ENCODE peak calls at places on chromosomes 3 and 15, in four cellular contexts. One of them, this sample, is unnamed.

GRCh38 chr3:52004158-52004787 is 8.6 kb upstream of the RPL29 start:
- DNase-seq in activated gamma-delta T cell treated with Interleukin-2 at 50 U/mL for 16 hours: no peak
- DNase-seq in activated T-cell treated with anti-CD3 and anti-CD28 coated beads, Interleukin-2, amount 50 U/mL, for 48 hours: no peak
- DNase-seq in NCI-H1105 treated with DMSO at 0.1 percent for 48 hours: no peak
- DNase-seq in this sample: no peak

GRCh38 chr15:50184863-50185504 is 3.0 kb downstream of the SLC27A2 start:
- DNase-seq in activated gamma-delta T cell treated with Interleukin-2 at 50 U/mL for 16 hours: no peak
- DNase-seq in activated T-cell treated with anti-CD3 and anti-CD28 coated beads, Interleukin-2, amount 50 U/mL, for 48 hours: no peak
- DNase-seq in NCI-H1105 treated with DMSO at 0.1 percent for 48 hours: no peak
- DNase-seq in this sample: no peak

GRCh38 chr3:56874269-56874668 is 72.5 kb upstream of the ARHGEF3 start:
- DNase-seq in activated gamma-delta T cell treated with Interleukin-2 at 50 U/mL for 16 hours: no peak
- DNase-seq in activated T-cell treated with anti-CD3 and anti-CD28 coated beads, Interleukin-2, amount 50 U/mL, for 48 hours: no peak
- DNase-seq in NCI-H1105 treated with DMSO at 0.1 percent for 48 hours: no peak
- DNase-seq in this sample: no peak

GRCh38 chr3:195270350-195271115 is 426 bp downstream of the XXYLT1 start:
- DNase-seq in activated gamma-delta T cell treated with Interleukin-2 at 50 U/mL for 16 hours: no peak
- DNase-seq in activated T-cell treated with anti-CD3 and anti-CD28 coated beads, Interleukin-2, amount 50 U/mL, for 48 hours: peak
- DNase-seq in NCI-H1105 treated with DMSO at 0.1 percent for 48 hours: peak
- DNase-seq in this sample: no peak

GRCh38 chr3:125594581-125595011 is 701 bp downstream of the OSBPL11 start:
- DNase-seq in activated gamma-delta T cell treated with Interleukin-2 at 50 U/mL for 16 hours: no peak
- DNase-seq in activated T-cell treated with anti-CD3 and anti-CD28 coated beads, Interleukin-2, amount 50 U/mL, for 48 hours: no peak
- DNase-seq in NCI-H1105 treated with DMSO at 0.1 percent for 48 hours: peak
- DNase-seq in this sample: no peak

GRCh38 chr3:37135561-37135960 is 38.8 kb downstream of the LRRFIP2 start:
- DNase-seq in activated gamma-delta T cell treated with Interleukin-2 at 50 U/mL for 16 hours: no peak
- DNase-seq in activated T-cell treated with anti-CD3 and anti-CD28 coated beads, Interleukin-2, amount 50 U/mL, for 48 hours: no peak
- DNase-seq in NCI-H1105 treated with DMSO at 0.1 percent for 48 hours: no peak
- DNase-seq in this sample: no peak

GRCh38 chr15:54032066-54032465 is 53.8 kb downstream of the UNC13C start:
- DNase-seq in activated gamma-delta T cell treated with Interleukin-2 at 50 U/mL for 16 hours: no peak
- DNase-seq in activated T-cell treated with anti-CD3 and anti-CD28 coated beads, Interleukin-2, amount 50 U/mL, for 48 hours: no peak
- DNase-seq in NCI-H1105 treated with DMSO at 0.1 percent for 48 hours: no peak
- DNase-seq in this sample: no peak

GRCh38 chr3:162034368-162034767 is 537.8 kb downstream of the OTOL1 start:
- DNase-seq in activated gamma-delta T cell treated with Interleukin-2 at 50 U/mL for 16 hours: no peak
- DNase-seq in activated T-cell treated with anti-CD3 and anti-CD28 coated beads, Interleukin-2, amount 50 U/mL, for 48 hours: no peak
- DNase-seq in NCI-H1105 treated with DMSO at 0.1 percent for 48 hours: no peak
- DNase-seq in this sample: no peak

GRCh38 chr15:47184003-47184404 is 533.3 kb upstream of the SEMA6D start:
- DNase-seq in activated gamma-delta T cell treated with Interleukin-2 at 50 U/mL for 16 hours: no peak
- DNase-seq in activated T-cell treated with anti-CD3 and anti-CD28 coated beads, Interleukin-2, amount 50 U/mL, for 48 hours: no peak
- DNase-seq in NCI-H1105 treated with DMSO at 0.1 percent for 48 hours: peak
- DNase-seq in this sample: no peak

GRCh38 chr3:15064299-15064834 is 748 bp downstream of the MRPS25 start:
- DNase-seq in activated gamma-delta T cell treated with Interleukin-2 at 50 U/mL for 16 hours: no peak
- DNase-seq in activated T-cell treated with anti-CD3 and anti-CD28 coated beads, Interleukin-2, amount 50 U/mL, for 48 hours: peak
- DNase-seq in NCI-H1105 treated with DMSO at 0.1 percent for 48 hours: no peak
- DNase-seq in this sample: no peak

GRCh38 chr15:29656636-29657475 is 165.4 kb downstream of the TJP1 start:
- DNase-seq in activated gamma-delta T cell treated with Interleukin-2 at 50 U/mL for 16 hours: no peak
- DNase-seq in activated T-cell treated with anti-CD3 and anti-CD28 coated beads, Interleukin-2, amount 50 U/mL, for 48 hours: no peak
- DNase-seq in NCI-H1105 treated with DMSO at 0.1 percent for 48 hours: no peak
- DNase-seq in this sample: no peak

GRCh38 chr3:178623666-178624255 is 87.5 kb downstream of the KCNMB2 start:
- DNase-seq in activated gamma-delta T cell treated with Interleukin-2 at 50 U/mL for 16 hours: no peak
- DNase-seq in activated T-cell treated with anti-CD3 and anti-CD28 coated beads, Interleukin-2, amount 50 U/mL, for 48 hours: no peak
- DNase-seq in NCI-H1105 treated with DMSO at 0.1 percent for 48 hours: no peak
- DNase-seq in this sample: no peak

GRCh38 chr3:15217011-15217671 is 11.1 kb downstream of the CAPN7 start:
- DNase-seq in activated gamma-delta T cell treated with Interleukin-2 at 50 U/mL for 16 hours: no peak
- DNase-seq in activated T-cell treated with anti-CD3 and anti-CD28 coated beads, Interleukin-2, amount 50 U/mL, for 48 hours: no peak
- DNase-seq in NCI-H1105 treated with DMSO at 0.1 percent for 48 hours: no peak
- DNase-seq in this sample: no peak

GRCh38 chr3:45092132-45093031 is 53.8 kb downstream of the CDCP1 start:
- DNase-seq in activated gamma-delta T cell treated with Interleukin-2 at 50 U/mL for 16 hours: no peak
- DNase-seq in activated T-cell treated with anti-CD3 and anti-CD28 coated beads, Interleukin-2, amount 50 U/mL, for 48 hours: no peak
- DNase-seq in NCI-H1105 treated with DMSO at 0.1 percent for 48 hours: no peak
- DNase-seq in this sample: no peak

GRCh38 chr3:102037791-102038190 is 188.5 kb downstream of the NFKBIZ start:
- DNase-seq in activated gamma-delta T cell treated with Interleukin-2 at 50 U/mL for 16 hours: no peak
- DNase-seq in activated T-cell treated with anti-CD3 and anti-CD28 coated beads, Interleukin-2, amount 50 U/mL, for 48 hours: no peak
- DNase-seq in NCI-H1105 treated with DMSO at 0.1 percent for 48 hours: no peak
- DNase-seq in this sample: no peak

GRCh38 chr3:14831916-14832430 is 13.2 kb downstream of the FGD5 start:
- DNase-seq in activated gamma-delta T cell treated with Interleukin-2 at 50 U/mL for 16 hours: no peak
- DNase-seq in activated T-cell treated with anti-CD3 and anti-CD28 coated beads, Interleukin-2, amount 50 U/mL, for 48 hours: no peak
- DNase-seq in NCI-H1105 treated with DMSO at 0.1 percent for 48 hours: no peak
- DNase-seq in this sample: no peak

GRCh38 chr15:89383635-89384604 is 49.3 kb upstream of the POLG start:
- DNase-seq in activated gamma-delta T cell treated with Interleukin-2 at 50 U/mL for 16 hours: no peak
- DNase-seq in activated T-cell treated with anti-CD3 and anti-CD28 coated beads, Interleukin-2, amount 50 U/mL, for 48 hours: no peak
- DNase-seq in NCI-H1105 treated with DMSO at 0.1 percent for 48 hours: peak
- DNase-seq in this sample: no peak

GRCh38 chr3:16836505-16837237 is 48.1 kb upstream of the PLCL2 start:
- DNase-seq in activated gamma-delta T cell treated with Interleukin-2 at 50 U/mL for 16 hours: no peak
- DNase-seq in activated T-cell treated with anti-CD3 and anti-CD28 coated beads, Interleukin-2, amount 50 U/mL, for 48 hours: no peak
- DNase-seq in NCI-H1105 treated with DMSO at 0.1 percent for 48 hours: no peak
- DNase-seq in this sample: no peak

GRCh38 chr3:73072634-73073033 is 11.2 kb downstream of the EBLN2 start:
- DNase-seq in activated gamma-delta T cell treated with Interleukin-2 at 50 U/mL for 16 hours: no peak
- DNase-seq in activated T-cell treated with anti-CD3 and anti-CD28 coated beads, Interleukin-2, amount 50 U/mL, for 48 hours: no peak
- DNase-seq in NCI-H1105 treated with DMSO at 0.1 percent for 48 hours: no peak
- DNase-seq in this sample: no peak